ENCODE peak calls at places on chromosomes 12 and 14, in nine cellular contexts. One of them, this sample, is unnamed.

GRCh38 chr14:51304428-51304827 is 64.4 kb downstream of the TMX1 start:
- DNase-seq in heart left ventricle: no peak
- DNase-seq in left lung: no peak
- DNase-seq in hepatocyte: no peak
- DNase-seq in pancreas: no peak
- DNase-seq in PC-3: no peak
- DNase-seq in AG04449: no peak
- DNase-seq in body of pancreas: no peak
- DNase-seq in BE2C: no peak
- DNase-seq in this sample: peak

GRCh38 chr12:47378222-47378582 is 298.4 kb upstream of the AMIGO2 start:
- DNase-seq in heart left ventricle: no peak
- DNase-seq in left lung: no peak
- DNase-seq in hepatocyte: no peak
- DNase-seq in pancreas: no peak
- DNase-seq in PC-3: no peak
- DNase-seq in AG04449: no peak
- DNase-seq in body of pancreas: no peak
- DNase-seq in BE2C: no peak
- DNase-seq in this sample: no peak

GRCh38 chr12:130632582-130633174 is 83.4 kb downstream of the RIMBP2 start:
- DNase-seq in heart left ventricle: no peak
- DNase-seq in left lung: no peak
- DNase-seq in hepatocyte: no peak
- DNase-seq in pancreas: no peak
- DNase-seq in PC-3: no peak
- DNase-seq in AG04449: no peak
- DNase-seq in body of pancreas: no peak
- DNase-seq in BE2C: no peak
- DNase-seq in this sample: no peak

GRCh38 chr12:80702889-80703605 is 4.4 kb upstream of the MYF6 start:
- DNase-seq in heart left ventricle: no peak
- DNase-seq in left lung: no peak
- DNase-seq in hepatocyte: peak
- DNase-seq in pancreas: no peak
- DNase-seq in PC-3: peak
- DNase-seq in AG04449: peak
- DNase-seq in body of pancreas: no peak
- DNase-seq in BE2C: no peak
- DNase-seq in this sample: no peak

GRCh38 chr14:82387699-82388098 is 854.0 kb upstream of the SEL1L start:
- DNase-seq in heart left ventricle: no peak
- DNase-seq in left lung: no peak
- DNase-seq in hepatocyte: no peak
- DNase-seq in pancreas: no peak
- DNase-seq in PC-3: no peak
- DNase-seq in AG04449: no peak
- DNase-seq in body of pancreas: peak
- DNase-seq in BE2C: no peak
- DNase-seq in this sample: peak

GRCh38 chr12:4269279-4269991 is 4.1 kb upstream of the CCND2 start:
- DNase-seq in heart left ventricle: peak
- DNase-seq in left lung: peak
- DNase-seq in hepatocyte: peak
- DNase-seq in pancreas: peak
- DNase-seq in PC-3: no peak
- DNase-seq in AG04449: no peak
- DNase-seq in body of pancreas: peak
- DNase-seq in BE2C: peak
- DNase-seq in this sample: no peak

GRCh38 chr14:96852823-96853422 is 55.7 kb downstream of the VRK1 start:
- DNase-seq in heart left ventricle: no peak
- DNase-seq in left lung: no peak
- DNase-seq in hepatocyte: peak
- DNase-seq in pancreas: no peak
- DNase-seq in PC-3: peak
- DNase-seq in AG04449: peak
- DNase-seq in body of pancreas: peak
- DNase-seq in BE2C: peak
- DNase-seq in this sample: peak

GRCh38 chr12:32718926-32719325 is 36.8 kb downstream of the YARS2 start:
- DNase-seq in heart left ventricle: no peak
- DNase-seq in left lung: no peak
- DNase-seq in hepatocyte: no peak
- DNase-seq in pancreas: no peak
- DNase-seq in PC-3: no peak
- DNase-seq in AG04449: no peak
- DNase-seq in body of pancreas: no peak
- DNase-seq in BE2C: no peak
- DNase-seq in this sample: no peak

GRCh38 chr14:84750284-84750683 is 779.7 kb upstream of the FLRT2 start:
- DNase-seq in heart left ventricle: no peak
- DNase-seq in left lung: no peak
- DNase-seq in hepatocyte: no peak
- DNase-seq in pancreas: no peak
- DNase-seq in PC-3: no peak
- DNase-seq in AG04449: no peak
- DNase-seq in body of pancreas: no peak
- DNase-seq in BE2C: no peak
- DNase-seq in this sample: no peak

GRCh38 chr12:113198286-113198685 is 12.8 kb downstream of the RITA1 start:
- DNase-seq in heart left ventricle: no peak
- DNase-seq in left lung: no peak
- DNase-seq in hepatocyte: no peak
- DNase-seq in pancreas: no peak
- DNase-seq in PC-3: no peak
- DNase-seq in AG04449: no peak
- DNase-seq in body of pancreas: no peak
- DNase-seq in BE2C: no peak
- DNase-seq in this sample: no peak

GRCh38 chr12:112602150-112602549 is 183.4 kb downstream of the PTPN11 start:
- DNase-seq in heart left ventricle: no peak
- DNase-seq in left lung: no peak
- DNase-seq in hepatocyte: no peak
- DNase-seq in pancreas: no peak
- DNase-seq in PC-3: no peak
- DNase-seq in AG04449: no peak
- DNase-seq in body of pancreas: no peak
- DNase-seq in BE2C: no peak
- DNase-seq in this sample: no peak

GRCh38 chr14:38199768-38200167 is 7.9 kb upstream of the SSTR1 start:
- DNase-seq in heart left ventricle: no peak
- DNase-seq in left lung: no peak
- DNase-seq in hepatocyte: no peak
- DNase-seq in pancreas: no peak
- DNase-seq in PC-3: peak
- DNase-seq in AG04449: no peak
- DNase-seq in body of pancreas: no peak
- DNase-seq in BE2C: no peak
- DNase-seq in this sample: no peak

GRCh38 chr14:20811994-20812393 is 9.3 kb upstream of the RNASE1 start:
- DNase-seq in heart left ventricle: no peak
- DNase-seq in left lung: no peak
- DNase-seq in hepatocyte: peak
- DNase-seq in pancreas: peak
- DNase-seq in PC-3: no peak
- DNase-seq in AG04449: no peak
- DNase-seq in body of pancreas: peak
- DNase-seq in BE2C: no peak
- DNase-seq in this sample: no peak

GRCh38 chr12:92593734-92594402 is 108.9 kb upstream of the PLEKHG7 start:
- DNase-seq in heart left ventricle: no peak
- DNase-seq in left lung: no peak
- DNase-seq in hepatocyte: peak
- DNase-seq in pancreas: no peak
- DNase-seq in PC-3: peak
- DNase-seq in AG04449: peak
- DNase-seq in body of pancreas: peak
- DNase-seq in BE2C: no peak
- DNase-seq in this sample: no peak

GRCh38 chr12:54616933-54617535 is 17.7 kb downstream of the LACRT start:
- DNase-seq in heart left ventricle: no peak
- DNase-seq in left lung: no peak
- DNase-seq in hepatocyte: no peak
- DNase-seq in pancreas: no peak
- DNase-seq in PC-3: no peak
- DNase-seq in AG04449: no peak
- DNase-seq in body of pancreas: no peak
- DNase-seq in BE2C: no peak
- DNase-seq in this sample: no peak

GRCh38 chr12:80709811-80710726 is 2.6 kb downstream of the MYF6 start:
- DNase-seq in heart left ventricle: no peak
- DNase-seq in left lung: no peak
- DNase-seq in hepatocyte: peak
- DNase-seq in pancreas: no peak
- DNase-seq in PC-3: peak
- DNase-seq in AG04449: no peak
- DNase-seq in body of pancreas: no peak
- DNase-seq in BE2C: no peak
- DNase-seq in this sample: no peak

GRCh38 chr14:22878271-22879246 is 4.5 kb upstream of the REM2 start:
- DNase-seq in heart left ventricle: no peak
- DNase-seq in left lung: no peak
- DNase-seq in hepatocyte: no peak
- DNase-seq in pancreas: no peak
- DNase-seq in PC-3: no peak
- DNase-seq in AG04449: no peak
- DNase-seq in body of pancreas: no peak
- DNase-seq in BE2C: no peak
- DNase-seq in this sample: no peak
- TF ChIP-seq CTCF in heart left ventricle: no peak
- TF ChIP-seq CTCF in left lung: no peak
- TF ChIP-seq CTCF in hepatocyte: no peak
- TF ChIP-seq CTCF in pancreas: no peak
- TF ChIP-seq CTCF in PC-3: no peak
- TF ChIP-seq CTCF in AG04449: no peak
- TF ChIP-seq CTCF in body of pancreas: no peak
- TF ChIP-seq CTCF in BE2C: no peak
- TF ChIP-seq CTCF in this sample: no peak

DNA sequence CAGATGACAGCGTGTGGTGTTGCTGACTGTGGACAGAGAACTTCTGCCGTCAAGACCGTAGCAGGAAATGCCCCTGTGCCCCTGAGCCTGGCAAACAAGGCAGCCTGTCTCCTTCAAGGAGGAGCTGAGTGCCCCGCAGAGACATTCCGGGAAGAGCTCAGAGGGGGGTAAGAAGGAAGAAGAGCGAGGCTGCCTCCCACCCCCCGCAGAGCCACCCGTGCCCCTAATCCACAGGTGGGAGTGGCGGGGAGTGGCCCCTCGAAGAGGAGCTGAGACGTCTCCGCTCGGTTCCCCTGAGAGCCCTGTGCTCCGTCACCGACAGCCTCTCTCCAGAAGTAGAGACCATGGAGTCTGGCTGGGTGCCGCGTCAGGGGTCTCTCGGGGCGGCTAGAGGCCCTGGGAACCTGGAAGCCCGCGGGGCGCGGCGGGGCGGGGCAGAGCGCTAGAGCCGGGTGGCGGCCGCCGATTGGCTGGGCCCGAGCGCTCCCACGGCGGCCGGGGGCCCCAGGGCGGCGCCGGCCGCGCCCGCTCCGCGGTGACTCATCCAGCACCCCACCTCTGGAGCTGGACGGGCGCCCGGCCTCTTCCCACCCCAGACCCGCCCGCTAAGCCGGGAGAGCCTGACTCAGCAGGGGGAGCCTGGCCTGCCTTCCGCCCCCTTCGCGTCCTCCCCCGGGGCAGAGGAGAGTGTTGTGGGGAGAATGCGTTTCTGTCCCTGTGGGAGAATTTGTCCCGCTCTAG is 25.2 kb upstream of the KRT78 start:
- DNase-seq in heart left ventricle: peak
- DNase-seq in left lung: peak
- DNase-seq in hepatocyte: peak
- DNase-seq in pancreas: peak
- DNase-seq in PC-3: peak
- DNase-seq in AG04449: no peak
- DNase-seq in body of pancreas: peak
- DNase-seq in BE2C: peak
- DNase-seq in this sample: peak
- H3K4me3 ChIP-seq in heart left ventricle: peak
- H3K4me3 ChIP-seq in left lung: peak
- H3K4me3 ChIP-seq in hepatocyte: peak
- H3K4me3 ChIP-seq in pancreas: peak
- H3K4me3 ChIP-seq in PC-3: peak
- H3K4me3 ChIP-seq in AG04449: peak
- H3K4me3 ChIP-seq in body of pancreas: no peak
- H3K4me3 ChIP-seq in BE2C: peak
- H3K4me3 ChIP-seq in this sample: peak

DNA sequence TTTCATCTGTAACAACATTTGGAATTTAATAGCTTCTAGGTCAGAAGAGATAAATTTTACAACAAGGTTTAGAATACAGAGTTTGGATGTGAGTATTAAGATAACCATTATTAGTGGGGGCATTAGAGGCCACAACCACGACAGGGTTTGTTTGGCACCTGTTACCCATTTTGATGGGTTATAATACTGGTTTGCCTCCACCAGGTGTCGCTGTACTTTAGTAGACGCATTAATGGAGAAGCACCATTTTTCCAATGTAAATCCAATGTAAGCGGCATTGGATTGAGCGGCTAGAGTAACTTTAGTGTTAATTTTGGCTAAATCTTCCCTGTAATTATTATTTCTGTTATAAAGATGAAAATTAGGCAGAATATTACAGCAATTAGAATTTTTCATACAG is 136.2 kb downstream of the SLCO1B3 start:
- DNase-seq in heart left ventricle: no peak
- DNase-seq in left lung: no peak
- DNase-seq in hepatocyte: peak
- DNase-seq in pancreas: peak
- DNase-seq in PC-3: peak
- DNase-seq in AG04449: no peak
- DNase-seq in body of pancreas: peak
- DNase-seq in BE2C: peak
- DNase-seq in this sample: no peak
- TF ChIP-seq CTCF in heart left ventricle: no peak
- TF ChIP-seq CTCF in left lung: peak
- TF ChIP-seq CTCF in hepatocyte: peak
- TF ChIP-seq CTCF in pancreas: peak
- TF ChIP-seq CTCF in PC-3: peak
- TF ChIP-seq CTCF in AG04449: no peak
- TF ChIP-seq CTCF in body of pancreas: peak
- TF ChIP-seq CTCF in BE2C: peak
- TF ChIP-seq CTCF in this sample: peak

GRCh38 chr14:105087308-105087962 is 22.2 kb upstream of the GPR132 start:
- DNase-seq in heart left ventricle: peak
- DNase-seq in left lung: peak
- DNase-seq in hepatocyte: peak
- DNase-seq in pancreas: peak
- DNase-seq in PC-3: peak
- DNase-seq in AG04449: no peak
- DNase-seq in body of pancreas: no peak
- DNase-seq in BE2C: no peak
- DNase-seq in this sample: no peak
- H3K4me3 ChIP-seq in heart left ventricle: peak
- H3K4me3 ChIP-seq in left lung: peak
- H3K4me3 ChIP-seq in hepatocyte: peak
- H3K4me3 ChIP-seq in pancreas: peak
- H3K4me3 ChIP-seq in PC-3: peak
- H3K4me3 ChIP-seq in AG04449: peak
- H3K4me3 ChIP-seq in body of pancreas: no peak
- H3K4me3 ChIP-seq in BE2C: peak
- H3K4me3 ChIP-seq in this sample: peak

This sample was measured in retinal pigment epithelial cell.